ENCODE peak calls at places on chromosomes 11 and 22, in eight cellular contexts. One of them, this sample, is unnamed.

GRCh38 chr11:65013130-65013691 is 749 bp upstream of the ARL2 start:
- DNase-seq in nephron progenitor cell: peak
- DNase-seq in IMR-90: peak
- DNase-seq in colonic mucosa: peak
- DNase-seq in tibial artery: peak
- DNase-seq in HFFc6: peak
- DNase-seq in fibroblast of lung: peak
- DNase-seq in neural crest cell: peak
- DNase-seq in this sample: peak

GRCh38 chr11:61041755-61042518 is 60.4 kb upstream of the CD5 start:
- DNase-seq in nephron progenitor cell: peak
- DNase-seq in IMR-90: no peak
- DNase-seq in colonic mucosa: peak
- DNase-seq in tibial artery: no peak
- DNase-seq in HFFc6: no peak
- DNase-seq in fibroblast of lung: peak
- DNase-seq in neural crest cell: peak
- DNase-seq in this sample: no peak

GRCh38 chr11:63831326-63831725 is 7.6 kb upstream of the MARK2 start:
- DNase-seq in nephron progenitor cell: no peak
- DNase-seq in IMR-90: no peak
- DNase-seq in colonic mucosa: no peak
- DNase-seq in tibial artery: no peak
- DNase-seq in HFFc6: no peak
- DNase-seq in fibroblast of lung: no peak
- DNase-seq in neural crest cell: no peak
- DNase-seq in this sample: no peak

GRCh38 chr11:94854770-94855633 is 86.8 kb downstream of the AMOTL1 start:
- DNase-seq in nephron progenitor cell: no peak
- DNase-seq in IMR-90: no peak
- DNase-seq in colonic mucosa: no peak
- DNase-seq in tibial artery: no peak
- DNase-seq in HFFc6: no peak
- DNase-seq in fibroblast of lung: no peak
- DNase-seq in neural crest cell: no peak
- DNase-seq in this sample: no peak

GRCh38 chr11:60891103-60891741 is 15.2 kb downstream of the PRPF19 start:
- DNase-seq in nephron progenitor cell: no peak
- DNase-seq in IMR-90: peak
- DNase-seq in colonic mucosa: no peak
- DNase-seq in tibial artery: no peak
- DNase-seq in HFFc6: no peak
- DNase-seq in fibroblast of lung: peak
- DNase-seq in neural crest cell: no peak
- DNase-seq in this sample: no peak

GRCh38 chr11:127002669-127003259 is 2.2 kb upstream of the KIRREL3 start:
- DNase-seq in nephron progenitor cell: no peak
- DNase-seq in IMR-90: no peak
- DNase-seq in colonic mucosa: no peak
- DNase-seq in tibial artery: no peak
- DNase-seq in HFFc6: no peak
- DNase-seq in fibroblast of lung: no peak
- DNase-seq in neural crest cell: no peak
- DNase-seq in this sample: no peak

GRCh38 chr11:116916872-116917271 is 79.5 kb upstream of the APOA1 start:
- DNase-seq in nephron progenitor cell: no peak
- DNase-seq in IMR-90: no peak
- DNase-seq in colonic mucosa: no peak
- DNase-seq in tibial artery: no peak
- DNase-seq in HFFc6: no peak
- DNase-seq in fibroblast of lung: no peak
- DNase-seq in neural crest cell: no peak
- DNase-seq in this sample: no peak

GRCh38 chr11:74462009-74462408 is 5.3 kb downstream of the KCNE3 start:
- DNase-seq in nephron progenitor cell: no peak
- DNase-seq in IMR-90: no peak
- DNase-seq in colonic mucosa: peak
- DNase-seq in tibial artery: peak
- DNase-seq in HFFc6: no peak
- DNase-seq in fibroblast of lung: peak
- DNase-seq in neural crest cell: no peak
- DNase-seq in this sample: no peak

GRCh38 chr11:46666516-46666915 is 33.9 kb downstream of the ARHGAP1 start:
- DNase-seq in nephron progenitor cell: no peak
- DNase-seq in IMR-90: no peak
- DNase-seq in colonic mucosa: no peak
- DNase-seq in tibial artery: peak
- DNase-seq in HFFc6: no peak
- DNase-seq in fibroblast of lung: no peak
- DNase-seq in neural crest cell: no peak
- DNase-seq in this sample: no peak

GRCh38 chr11:69878927-69879733 is 59.9 kb upstream of the FGF3 start:
- DNase-seq in nephron progenitor cell: no peak
- DNase-seq in IMR-90: no peak
- DNase-seq in colonic mucosa: no peak
- DNase-seq in tibial artery: no peak
- DNase-seq in HFFc6: no peak
- DNase-seq in fibroblast of lung: no peak
- DNase-seq in neural crest cell: no peak
- DNase-seq in this sample: no peak

GRCh38 chr11:107916671-107917241 is 11.5 kb upstream of the RAB39A start:
- DNase-seq in nephron progenitor cell: peak
- DNase-seq in IMR-90: no peak
- DNase-seq in colonic mucosa: peak
- DNase-seq in tibial artery: no peak
- DNase-seq in HFFc6: no peak
- DNase-seq in fibroblast of lung: peak
- DNase-seq in neural crest cell: peak
- DNase-seq in this sample: no peak

GRCh38 chr11:134701564-134702165 is 289.6 kb upstream of the B3GAT1 start:
- DNase-seq in nephron progenitor cell: no peak
- DNase-seq in IMR-90: no peak
- DNase-seq in colonic mucosa: no peak
- DNase-seq in tibial artery: no peak
- DNase-seq in HFFc6: no peak
- DNase-seq in fibroblast of lung: no peak
- DNase-seq in neural crest cell: no peak
- DNase-seq in this sample: no peak

GRCh38 chr11:79482800-79483199 is 42.0 kb upstream of the TENM4 start:
- DNase-seq in nephron progenitor cell: no peak
- DNase-seq in IMR-90: no peak
- DNase-seq in colonic mucosa: no peak
- DNase-seq in tibial artery: no peak
- DNase-seq in HFFc6: no peak
- DNase-seq in fibroblast of lung: no peak
- DNase-seq in neural crest cell: no peak
- DNase-seq in this sample: no peak

GRCh38 chr22:23556026-23556620 is 24.0 kb downstream of the IGLL1 start:
- DNase-seq in nephron progenitor cell: no peak
- DNase-seq in IMR-90: no peak
- DNase-seq in colonic mucosa: no peak
- DNase-seq in tibial artery: no peak
- DNase-seq in HFFc6: no peak
- DNase-seq in fibroblast of lung: no peak
- DNase-seq in neural crest cell: no peak
- DNase-seq in this sample: no peak

DNA sequence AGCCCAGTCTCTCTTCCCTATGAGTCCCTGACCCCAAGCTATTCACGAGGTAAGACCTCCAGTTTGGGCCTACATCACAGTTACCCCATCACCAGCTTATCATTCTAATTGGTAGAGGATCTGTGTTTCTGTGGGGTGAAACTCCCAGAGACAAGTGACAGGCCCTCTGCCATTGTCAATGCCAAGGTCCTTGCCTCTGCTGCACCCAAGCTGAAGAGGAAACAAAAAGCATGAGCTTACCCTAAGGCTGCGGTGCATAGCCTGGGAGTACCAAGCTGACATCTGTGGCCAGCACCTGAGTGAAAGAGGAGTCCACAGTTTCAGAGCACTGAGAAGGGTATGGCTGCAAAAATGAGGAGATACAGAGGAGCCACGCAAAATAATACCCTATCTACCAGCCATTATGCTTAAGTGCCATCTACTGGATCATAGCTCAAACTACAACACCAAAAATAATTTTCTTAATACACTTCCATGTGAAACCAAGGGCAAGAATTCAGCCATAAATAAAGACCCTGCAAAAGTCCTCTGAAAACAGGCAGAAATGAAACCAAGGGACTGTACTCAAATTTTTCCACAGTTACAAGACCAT is 62.3 kb upstream of the ANO5 start:
- DNase-seq in nephron progenitor cell: no peak
- DNase-seq in IMR-90: no peak
- DNase-seq in colonic mucosa: no peak
- DNase-seq in tibial artery: no peak
- DNase-seq in HFFc6: no peak
- DNase-seq in fibroblast of lung: no peak
- DNase-seq in neural crest cell: no peak
- DNase-seq in this sample: no peak
- TF ChIP-seq CTCF in nephron progenitor cell: peak
- TF ChIP-seq CTCF in IMR-90: peak
- TF ChIP-seq CTCF in colonic mucosa: no peak
- TF ChIP-seq CTCF in tibial artery: no peak
- TF ChIP-seq CTCF in HFFc6: peak
- TF ChIP-seq CTCF in fibroblast of lung: no peak
- TF ChIP-seq CTCF in neural crest cell: peak
- TF ChIP-seq CTCF in this sample: no peak

GRCh38 chr22:30767656-30768055 is 73.0 kb downstream of the OSBP2 start:
- DNase-seq in nephron progenitor cell: peak
- DNase-seq in IMR-90: no peak
- DNase-seq in colonic mucosa: peak
- DNase-seq in tibial artery: no peak
- DNase-seq in HFFc6: no peak
- DNase-seq in fibroblast of lung: no peak
- DNase-seq in neural crest cell: no peak
- DNase-seq in this sample: no peak

DNA sequence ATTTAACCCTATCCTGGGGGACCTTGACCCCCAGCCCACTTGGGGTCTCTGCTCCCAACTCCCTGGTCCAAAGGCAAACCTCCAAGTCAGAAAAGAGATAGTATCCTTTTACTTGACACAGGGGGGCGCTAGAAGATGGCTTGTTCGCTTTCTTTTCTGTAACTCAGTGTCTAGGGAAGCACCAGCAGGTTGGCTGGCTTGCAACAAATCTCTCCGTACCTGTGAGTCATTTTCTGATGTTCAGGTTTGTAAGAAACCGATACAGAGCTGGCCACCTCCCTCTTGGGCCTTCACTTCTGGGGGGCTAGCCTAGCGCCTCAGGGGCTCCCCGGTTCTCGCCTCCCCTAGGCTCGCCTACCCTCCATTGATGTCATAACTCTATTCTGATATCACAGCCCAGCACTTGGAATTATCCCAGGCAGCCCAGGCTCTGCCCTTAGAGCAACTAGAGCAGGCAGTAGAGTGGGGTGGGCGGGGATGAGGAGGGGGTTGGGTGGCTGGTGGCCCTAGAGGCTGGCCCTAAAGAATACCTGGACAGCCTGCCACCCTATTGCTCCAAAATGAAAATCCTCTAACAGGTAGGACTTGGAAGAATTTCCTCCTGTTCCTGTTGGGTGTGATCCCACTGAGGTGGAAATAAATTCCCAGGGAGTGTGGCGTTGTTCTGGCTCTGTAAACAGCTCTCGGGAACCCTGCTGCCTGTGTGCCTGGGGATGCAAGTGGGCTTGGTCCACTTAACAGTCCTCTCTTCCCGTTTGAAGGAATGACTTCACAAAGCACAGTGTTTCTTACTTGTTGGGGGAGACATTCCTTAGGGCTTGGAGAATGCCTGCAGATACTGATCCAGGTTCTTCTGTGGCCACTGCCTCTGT is 69.4 kb downstream of the OSBP2 start:
- DNase-seq in nephron progenitor cell: peak
- DNase-seq in IMR-90: peak
- DNase-seq in colonic mucosa: peak
- DNase-seq in tibial artery: no peak
- DNase-seq in HFFc6: peak
- DNase-seq in fibroblast of lung: peak
- DNase-seq in neural crest cell: peak
- DNase-seq in this sample: peak
- TF ChIP-seq CTCF in nephron progenitor cell: peak
- TF ChIP-seq CTCF in IMR-90: peak
- TF ChIP-seq CTCF in colonic mucosa: peak
- TF ChIP-seq CTCF in tibial artery: peak
- TF ChIP-seq CTCF in HFFc6: peak
- TF ChIP-seq CTCF in fibroblast of lung: peak
- TF ChIP-seq CTCF in neural crest cell: peak
- TF ChIP-seq CTCF in this sample: peak

DNA sequence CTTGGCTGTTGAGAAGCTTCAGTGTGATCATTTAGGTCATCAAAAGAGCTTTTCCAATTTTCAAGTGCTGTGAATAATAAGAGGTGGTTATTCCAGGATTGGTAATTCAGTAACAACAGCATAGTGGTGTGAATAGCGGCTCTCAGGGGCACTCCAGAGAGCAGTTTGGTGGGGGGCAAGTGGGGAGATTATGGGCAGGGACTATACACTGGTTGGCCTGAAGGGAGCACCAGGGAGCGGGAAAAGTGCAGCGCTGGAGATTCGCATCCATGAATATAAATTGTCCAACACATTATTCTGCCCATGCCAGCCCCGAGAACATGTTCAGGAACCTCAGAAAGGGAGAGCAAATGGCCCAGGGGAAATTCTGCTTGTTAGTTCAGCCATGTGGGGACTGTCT is 37.9 kb downstream of the OR6Q1 start:
- DNase-seq in nephron progenitor cell: no peak
- DNase-seq in IMR-90: no peak
- DNase-seq in colonic mucosa: no peak
- DNase-seq in tibial artery: no peak
- DNase-seq in HFFc6: no peak
- DNase-seq in fibroblast of lung: no peak
- DNase-seq in neural crest cell: no peak
- DNase-seq in this sample: no peak
- TF ChIP-seq CTCF in nephron progenitor cell: no peak
- TF ChIP-seq CTCF in IMR-90: no peak
- TF ChIP-seq CTCF in colonic mucosa: no peak
- TF ChIP-seq CTCF in tibial artery: no peak
- TF ChIP-seq CTCF in HFFc6: peak
- TF ChIP-seq CTCF in fibroblast of lung: no peak
- TF ChIP-seq CTCF in neural crest cell: no peak
- TF ChIP-seq CTCF in this sample: no peak

GRCh38 chr11:112115389-112115788 is 28.7 kb downstream of the SDHD start:
- DNase-seq in nephron progenitor cell: no peak
- DNase-seq in IMR-90: no peak
- DNase-seq in colonic mucosa: no peak
- DNase-seq in tibial artery: no peak
- DNase-seq in HFFc6: no peak
- DNase-seq in fibroblast of lung: no peak
- DNase-seq in neural crest cell: no peak
- DNase-seq in this sample: no peak

GRCh38 chr11:112118176-112118575 is 31.5 kb downstream of the SDHD start:
- DNase-seq in nephron progenitor cell: no peak
- DNase-seq in IMR-90: no peak
- DNase-seq in colonic mucosa: no peak
- DNase-seq in tibial artery: no peak
- DNase-seq in HFFc6: no peak
- DNase-seq in fibroblast of lung: no peak
- DNase-seq in neural crest cell: no peak
- DNase-seq in this sample: no peak

GRCh38 chr11:112114460-112114859 is 27.8 kb downstream of the SDHD start:
- DNase-seq in nephron progenitor cell: no peak
- DNase-seq in IMR-90: no peak
- DNase-seq in colonic mucosa: no peak
- DNase-seq in tibial artery: no peak
- DNase-seq in HFFc6: no peak
- DNase-seq in fibroblast of lung: no peak
- DNase-seq in neural crest cell: no peak
- DNase-seq in this sample: no peak

GRCh38 chr11:112113539-112114457 is 27.1 kb downstream of the SDHD start:
- DNase-seq in nephron progenitor cell: peak
- DNase-seq in IMR-90: peak
- DNase-seq in colonic mucosa: no peak
- DNase-seq in tibial artery: no peak
- DNase-seq in HFFc6: peak
- DNase-seq in fibroblast of lung: peak
- DNase-seq in neural crest cell: no peak
- DNase-seq in this sample: no peak
- TF ChIP-seq CTCF in nephron progenitor cell: peak
- TF ChIP-seq CTCF in IMR-90: peak
- TF ChIP-seq CTCF in colonic mucosa: peak
- TF ChIP-seq CTCF in tibial artery: peak
- TF ChIP-seq CTCF in HFFc6: peak
- TF ChIP-seq CTCF in fibroblast of lung: peak
- TF ChIP-seq CTCF in neural crest cell: peak
- TF ChIP-seq CTCF in this sample: peak

This sample was measured in AG04449.